ENCODE peak calls at places on chromosomes 1 and 21, in nine cellular contexts. N is CD4-positive, CD25-positive, alpha-beta regulatory T cell; H is cardiac fibroblast; G is fibroblast of mammary gland; W is NCI-H345; P is Calu3; C is NCI-H1092; S is PC-3; V is H7. L is an unnamed sample.

GRCh38 chr1:220325306-220325995 is 53.2 kb upstream of the RAB3GAP2 start:
- DNase-seq in P (no peak), W (no peak), V (no peak), C (no peak), N (no peak), G (no peak), S (peak; percentile 23), H (no peak), L (no peak)

GRCh38 chr1:117128323-117129079 is 7.0 kb upstream of the TRIM45 start:
- DNase-seq in W (peak; percentile 62), N (peak; percentile 54), V (no peak), G (peak; percentile 64), S (peak; percentile 72), P (no peak), C (no peak), H (peak; percentile 72), L (peak; percentile 30)

GRCh38 chr1:219276029-219276738 is 102.5 kb downstream of the LYPLAL1 start:
- DNase-seq in G (no peak), W (no peak), V (no peak), C (no peak), P (no peak), S (no peak), H (no peak), N (no peak), L (no peak)

GRCh38 chr1:221418346-221418745 is 323.5 kb downstream of the DUSP10 start:
- DNase-seq in S (no peak), W (no peak), V (no peak), G (peak; percentile 25), N (no peak), P (no peak), C (no peak), H (peak; percentile 35), L (no peak)

GRCh38 chr1:167563579-167564246 is 10.2 kb upstream of the CREG1 start:
- DNase-seq in P (peak; percentile 37), C (peak; percentile 16), V (no peak), N (no peak), W (peak; percentile 67), G (no peak), S (peak; percentile 61), H (no peak), L (peak; percentile 23)

GRCh38 chr1:32939655-32940371 is 24.8 kb downstream of the RNF19B start:
- DNase-seq in N (peak; percentile 58), V (no peak), G (peak; percentile 91), H (peak; percentile 93), C (no peak), P (peak; percentile 11), S (peak; percentile 79), W (no peak), L (no peak)

GRCh38 chr1:177170756-177171535 is at the start of gene BRINP2:
- DNase-seq in C (peak; percentile 88), S (peak; percentile 75), H (peak; percentile 31), P (no peak), V (peak; percentile 93), W (peak; percentile 83), N (peak; percentile 2), G (peak; percentile 31), L (no peak)

GRCh38 chr1:218779341-218779831 is 394.3 kb upstream of the LYPLAL1 start:
- DNase-seq in S (peak; percentile 99), G (peak; percentile 31), W (no peak), H (no peak), P (peak; percentile 31), N (no peak), V (no peak), C (no peak), L (no peak)

GRCh38 chr1:71964188-71964587 is 318.2 kb downstream of the NEGR1 start:
- DNase-seq in H (no peak), C (no peak), G (no peak), N (no peak), W (no peak), S (peak; percentile 7), P (no peak), V (no peak), L (no peak)

GRCh38 chr1:119554188-119554587 is 47.2 kb downstream of the HSD3B1 start:
- DNase-seq in G (peak; percentile 66), P (no peak), H (peak; percentile 95), C (peak; percentile 87), S (no peak), V (no peak), W (peak; percentile 93), N (no peak), L (peak; percentile 12)

GRCh38 chr1:91684599-91685196 is 184.0 kb downstream of the CDC7 start:
- DNase-seq in H (peak; percentile 59), C (no peak), V (no peak), G (peak; percentile 62), W (no peak), S (no peak), P (no peak), N (peak; percentile 32), L (no peak)

GRCh38 chr1:161200421-161200991 is 1.7 kb upstream of the ADAMTS4 start:
- DNase-seq in P (no peak), G (peak; percentile 34), N (peak; percentile 75), H (no peak), C (no peak), W (no peak), S (no peak), V (peak; percentile 54), L (no peak)

GRCh38 chr1:205266584-205267305 is 39.0 kb downstream of the TMCC2 start:
- DNase-seq in H (no peak), S (no peak), G (no peak), C (no peak), N (no peak), V (no peak), W (no peak), P (no peak), L (no peak)

GRCh38 chr1:37755290-37755689 is 9.6 kb downstream of the EPHA10 start:
- DNase-seq in P (no peak), W (no peak), N (no peak), G (no peak), C (no peak), S (peak; percentile 61), H (no peak), V (no peak), L (peak; percentile 18)

GRCh38 chr21:39307466-39307865 is 6.0 kb downstream of the BRWD1 start:
- DNase-seq in C (no peak), S (no peak), V (no peak), H (no peak), G (no peak), P (no peak), N (no peak), W (no peak), L (no peak)

GRCh38 chr1:59967141-59967697 is 40.6 kb upstream of the CYP2J2 start:
- DNase-seq in G (peak; percentile 45), H (no peak), P (no peak), W (peak; percentile 47), N (no peak), V (no peak), S (peak; percentile 33), C (peak; percentile 21), L (no peak)

GRCh38 chr1:103267893-103268292 is 159.6 kb upstream of the COL11A1 start:
- DNase-seq in P (no peak), N (no peak), S (peak; percentile 2), H (no peak), V (no peak), C (no peak), W (no peak), G (no peak), L (peak; percentile 7)

GRCh38 chr1:217968085-217968484 is 317.0 kb upstream of the RRP15 start:
- DNase-seq in G (no peak), N (no peak), W (no peak), S (no peak), C (no peak), V (no peak), H (no peak), P (no peak), L (no peak)

GRCh38 chr1:54390655-54391054 is 15.5 kb downstream of the SSBP3 start:
- DNase-seq in W (no peak), C (no peak), H (no peak), G (peak; percentile 10), S (no peak), N (no peak), P (no peak), V (no peak), L (no peak)

GRCh38 chr1:162093095-162093494 is 23.6 kb downstream of the NOS1AP start:
- DNase-seq in S (no peak), N (no peak), G (no peak), W (no peak), V (no peak), P (no peak), C (no peak), H (no peak), L (no peak)

GRCh38 chr1:224799083-224799482 is 130.4 kb upstream of the DNAH14 start:
- DNase-seq in W (no peak), V (no peak), H (no peak), S (peak; percentile 65), C (no peak), N (no peak), G (no peak), P (no peak), L (no peak)

GRCh38 chr1:7440154-7440553 is 330.9 kb upstream of the VAMP3 start:
- DNase-seq in W (no peak), H (no peak), S (no peak), G (no peak), N (no peak), V (no peak), C (no peak), P (no peak), L (no peak)

GRCh38 chr1:57157818-57158606 is 192.2 kb upstream of the C8B start:
- DNase-seq in W (no peak), C (no peak), S (no peak), H (no peak), P (no peak), N (peak; percentile 44), V (peak; percentile 4), G (no peak), L (no peak)

GRCh38 chr1:84772428-84772943 is 82.2 kb upstream of the SSX2IP start:
- DNase-seq in S (peak; percentile 92), H (peak; percentile 89), W (peak; percentile 83), N (peak; percentile 71), P (peak; percentile 89), G (peak; percentile 83), C (peak; percentile 63), V (peak; percentile 84), L (peak; percentile 83)

GRCh38 chr1:236753554-236753953 is 41.5 kb upstream of the MTR start:
- DNase-seq in P (peak; percentile 36), N (peak; percentile 27), S (peak; percentile 54), C (no peak), V (peak; percentile 70), G (peak; percentile 24), W (no peak), H (peak; percentile 32), L (peak; percentile 62)

GRCh38 chr1:44483089-44483488 is 78.0 kb downstream of the RNF220 start:
- DNase-seq in S (peak; percentile 50), G (no peak), C (no peak), H (no peak), N (no peak), W (no peak), P (no peak), V (no peak), L (no peak)

GRCh38 chr1:3905266-3905952 is 5.3 kb upstream of the C1orf174 start:
- DNase-seq in G (no peak), W (no peak), V (no peak), N (no peak), C (no peak), P (no peak), S (no peak), H (no peak), L (no peak)

GRCh38 chr1:46413596-46413985 is 19.5 kb downstream of the FAAH start:
- DNase-seq in S (no peak), W (no peak), V (peak; percentile 88), C (no peak), G (no peak), P (peak; percentile 22), N (peak; percentile 9), H (peak; percentile 6), L (peak; percentile 16)

GRCh38 chr1:170221031-170221430 is 75.3 kb downstream of the NTMT2 start:
- DNase-seq in G (peak; percentile 64), H (peak; percentile 80), V (no peak), N (no peak), S (no peak), C (no peak), P (no peak), W (no peak), L (no peak)

GRCh38 chr1:231395996-231396385 is 26.1 kb downstream of the EGLN1 start:
- DNase-seq in V (no peak), W (no peak), P (no peak), C (no peak), S (no peak), G (no peak), H (no peak), N (no peak), L (no peak)

GRCh38 chr21:45215214-45215613 is 72.5 kb downstream of the POFUT2 start:
- DNase-seq in H (no peak), G (no peak), C (no peak), N (no peak), P (no peak), V (no peak), S (no peak), W (no peak), L (no peak)

L was measured in HT-29.